ENCODE peak calls at places on chromosomes 16 and 17, in four cellular contexts. W is AG10803, T is EH, F is tibial nerve. L is an unnamed sample.

GRCh38 chr17:32519769-32520701 is 33.2 kb downstream of the CDK5R1 start:
- DNase-seq in T (peak), F (no peak), W (peak), L (no peak)

GRCh38 chr16:82004651-82005490 is 6.4 kb downstream of the SDR42E1 start:
- DNase-seq in F (no peak), W (peak), T (peak), L (no peak)

GRCh38 chr16:78443780-78444422 is 344.4 kb downstream of the WWOX start:
- DNase-seq in T (no peak), F (no peak), W (no peak), L (no peak)

GRCh38 chr16:2530629-2531318 is 434 bp downstream of the CEMP1 start:
- DNase-seq in F (no peak), W (no peak), T (no peak), L (no peak)

GRCh38 chr16:70295634-70296033 is 3.4 kb upstream of the DDX19B start:
- DNase-seq in F (no peak), T (no peak), W (no peak), L (no peak)

GRCh38 chr16:27379919-27380318 is 22.1 kb upstream of the IL21R start:
- DNase-seq in T (no peak), W (no peak), F (no peak), L (no peak)

GRCh38 chr17:28944343-28944742 is 7.0 kb downstream of the PHF12 start:
- DNase-seq in F (no peak), W (no peak), T (no peak), L (no peak)

GRCh38 chr17:1793447-1793806 is 31.6 kb downstream of the SERPINF1 start:
- DNase-seq in W (no peak), T (no peak), F (no peak), L (no peak)

GRCh38 chr17:15171433-15172047 is 93.6 kb downstream of the PMP22 start:
- DNase-seq in F (peak), W (peak), T (peak), L (no peak)

GRCh38 chr17:78271419-78272160 is 40.2 kb downstream of the TMEM235 start:
- DNase-seq in W (no peak), T (no peak), F (no peak), L (no peak)

GRCh38 chr16:2770057-2770780 is 6.9 kb downstream of the ELOB start:
- DNase-seq in T (no peak), F (no peak), W (no peak), L (no peak)

GRCh38 chr16:85334718-85335583 is 222.7 kb upstream of the CIBAR2 start:
- DNase-seq in F (no peak), T (no peak), W (no peak), L (no peak)

GRCh38 chr17:42311240-42312034 is 23.1 kb downstream of the STAT5A start:
- DNase-seq in W (peak), F (peak), T (peak), L (peak)

GRCh38 chr17:15263680-15264079 is 1.4 kb downstream of the PMP22 start:
- DNase-seq in W (no peak), T (no peak), F (no peak), L (no peak)

GRCh38 chr17:81918762-81919545 is 978 bp upstream of the SIRT7 start:
- DNase-seq in W (no peak), T (no peak), F (no peak), L (no peak)

GRCh38 chr17:54172654-54173316 is 350.1 kb downstream of the KIF2B start:
- DNase-seq in F (no peak), T (no peak), W (peak), L (no peak)

GRCh38 chr17:59751955-59752413 is 44.5 kb downstream of the VMP1 start:
- DNase-seq in T (no peak), W (no peak), F (no peak), L (no peak)

GRCh38 chr16:83903739-83904138 is 4.8 kb downstream of the MLYCD start:
- DNase-seq in T (no peak), W (peak), F (peak), L (no peak)

GRCh38 chr17:43702636-43703035 is 40.9 kb upstream of the MEOX1 start:
- DNase-seq in T (no peak), F (no peak), W (no peak), L (no peak)

GRCh38 chr17:45277992-45278391 is 16.1 kb upstream of the SPATA32 start:
- DNase-seq in W (peak), F (no peak), T (no peak), L (no peak)

GRCh38 chr17:80125656-80126448 is 21.1 kb downstream of the EIF4A3 start:
- DNase-seq in T (peak), F (no peak), W (peak), L (no peak)

GRCh38 chr17:32784113-32784512 is 92.8 kb downstream of the MYO1D start:
- DNase-seq in F (no peak), T (no peak), W (no peak), L (no peak)

L was measured in GOT3.